ENCODE peak calls at places on chromosome 1, in ten cellular contexts. U is NCI-H524; V is stimulated activated CD4-positive, alpha-beta T cell treated with anti-CD3 and anti-CD28 coated beads, Interleukin-4, amount 100 ng/mL, for 48 hours; L is GM20000; T is CD8-positive, alpha-beta memory T cell; P is endothelial cell; I is C1 segment of cervical spinal cord; R is stimulated activated CD8-positive, alpha-beta memory T cell treated with anti-CD3 and anti-CD28 coated beads, Interleukin-4, amount 100 ng/mL, for 1 hour; M is Peyer's patch; X is GM03348. D is an unnamed sample.
A peak's percentile ranks its signal among the peaks of the same experiment; 100 is the strongest.

GRCh38 chr1:115727706-115728249 is 40.7 kb downstream of the CASQ2 start:
- DNase-seq in U (no peak), T (no peak), I (no peak), R (no peak), P (no peak), L (no peak), M (no peak), V (no peak), X (peak; percentile 81), D (no peak)

GRCh38 chr1:24390924-24391782 is 22.4 kb downstream of the STPG1 start:
- DNase-seq in X (peak; percentile 89), M (peak; percentile 73), U (peak; percentile 75), L (peak; percentile 69), I (peak; percentile 64), V (peak; percentile 55), R (no peak), T (peak; percentile 58), P (peak; percentile 78), D (peak; percentile 61)

GRCh38 chr1:174222166-174222949 is 63.0 kb downstream of the RABGAP1L start:
- DNase-seq in L (no peak), T (no peak), V (no peak), I (no peak), R (no peak), M (no peak), X (peak; percentile 31), P (no peak), U (peak; percentile 43), D (no peak)

GRCh38 chr1:214234635-214235025 is 46.3 kb upstream of the SMYD2 start:
- DNase-seq in P (no peak), M (no peak), I (no peak), U (peak; percentile 77), T (no peak), X (no peak), R (no peak), V (no peak), L (no peak), D (no peak)

GRCh38 chr1:85363526-85363925 is 87.1 kb upstream of the BCL10 start:
- DNase-seq in U (no peak), L (no peak), X (no peak), P (no peak), V (no peak), R (no peak), T (no peak), I (no peak), M (no peak), D (no peak)

GRCh38 chr1:53616927-53617326 is 122.0 kb downstream of the GLIS1 start:
- DNase-seq in U (peak; percentile 15), P (no peak), X (no peak), R (no peak), I (no peak), T (no peak), M (no peak), V (no peak), L (no peak), D (no peak)

GRCh38 chr1:62725981-62726588 is 37.9 kb upstream of the DOCK7 start:
- DNase-seq in L (no peak), I (no peak), T (no peak), U (no peak), V (no peak), R (no peak), X (no peak), P (no peak), M (no peak), D (no peak)

GRCh38 chr1:88530246-88530645 is 153.8 kb upstream of the PKN2 start:
- DNase-seq in R (no peak), V (no peak), X (no peak), U (no peak), L (no peak), M (no peak), I (no peak), T (no peak), P (no peak), D (no peak)

GRCh38 chr1:245575710-245576109 is 420.9 kb downstream of the KIF26B start:
- DNase-seq in M (no peak), P (no peak), I (no peak), U (no peak), X (peak; percentile 55), V (no peak), R (no peak), L (no peak), T (no peak), D (no peak)

GRCh38 chr1:87167855-87168630 is 160.6 kb upstream of the LMO4 start:
- DNase-seq in L (no peak), M (no peak), I (no peak), U (peak; percentile 64), V (no peak), T (no peak), P (no peak), R (no peak), X (no peak), D (no peak)

GRCh38 chr1:95284420-95284819 is 50.4 kb downstream of the RWDD3 start:
- DNase-seq in P (no peak), T (no peak), R (no peak), V (no peak), U (no peak), L (no peak), I (no peak), X (no peak), M (no peak), D (no peak)

D was measured in activated gamma-delta T cell treated with Interleukin-2 at 50 U/mL for 16 hours.